ENCODE peak calls at places on chromosomes 2 and 18, in four cellular contexts. E is NCI-H1105, X is EL, L is GM12891. F is an unnamed sample.

GRCh38 chr2:61715501-61715900 is 138.4 kb downstream of the FAM161A start:
- DNase-seq in E (no peak), L (no peak), X (peak; percentile 24), F (no peak)

GRCh38 chr2:96164459-96165184 is 19.4 kb upstream of the DUSP2 start:
- DNase-seq in X (no peak), E (no peak), L (no peak), F (peak; percentile 61)

GRCh38 chr2:180443896-180444295 is 436.8 kb upstream of the CWC22 start:
- DNase-seq in E (no peak), L (no peak), X (no peak), F (no peak)

GRCh38 chr18:48037481-48038271 is 107.2 kb upstream of the SMAD2 start:
- DNase-seq in E (no peak), X (no peak), L (no peak), F (peak; percentile 64)

GRCh38 chr2:202105025-202105424 is 32.0 kb downstream of the KIAA2012 start:
- DNase-seq in L (no peak), X (no peak), E (no peak), F (no peak)

GRCh38 chr2:177887722-177888121 is 184.9 kb downstream of the PDE11A start:
- DNase-seq in E (no peak), L (no peak), X (no peak), F (no peak)

GRCh38 chr18:8786766-8787670 is 81.7 kb downstream of the MTCL1 start:
- DNase-seq in L (no peak), E (no peak), X (no peak), F (no peak)

GRCh38 chr2:17878222-17879136 is at the start of gene KCNS3:
- DNase-seq in L (peak; percentile 66), E (peak; percentile 34), X (peak; percentile 47), F (peak; percentile 69)

GRCh38 chr18:3217930-3218647 is 1.7 kb downstream of the MYOM1 start:
- DNase-seq in E (no peak), X (peak; percentile 6), L (no peak), F (peak; percentile 60)

GRCh38 chr2:19929226-19929625 is 27.4 kb upstream of the TTC32 start:
- DNase-seq in X (no peak), E (no peak), L (no peak), F (no peak)

GRCh38 chr2:135829420-135829983 is 7.5 kb downstream of the LCT start:
- DNase-seq in E (peak; percentile 85), X (no peak), L (no peak), F (no peak)

GRCh38 chr18:4358618-4359017 is 96.5 kb downstream of the DLGAP1 start:
- DNase-seq in L (no peak), E (no peak), X (no peak), F (peak; percentile 67)

GRCh38 chr2:44087714-44088092 is 81.0 kb upstream of the PPM1B start:
- DNase-seq in L (no peak), X (no peak), E (no peak), F (peak; percentile 41)

GRCh38 chr2:50449306-50449705 is 582.6 kb downstream of the NRXN1 start:
- DNase-seq in X (no peak), L (no peak), E (no peak), F (no peak)